ENCODE peak calls at places on chromosomes 2 and 18, in seven cellular contexts. R, L, N, Z, V, Q and X are unnamed samples.

GRCh38 chr2:147045113-147045512 is 799.7 kb upstream of the ACVR2A start:
- DNase-seq in R (peak; percentile 81), L (peak; percentile 54), N (peak; percentile 20), Z (peak; percentile 79), V (peak; percentile 12), Q (peak; percentile 83), X (peak; percentile 49)

GRCh38 chr18:26965206-26965605 is 99.7 kb upstream of the AQP4 start:
- DNase-seq in R (no peak), L (no peak), N (no peak), Z (no peak), V (no peak), Q (no peak), X (no peak)

GRCh38 chr2:9668686-9669338 is 38.0 kb upstream of the YWHAQ start:
- DNase-seq in R (no peak), L (peak; percentile 36), N (no peak), Z (no peak), V (no peak), Q (no peak), X (no peak)

GRCh38 chr2:188678921-188679320 is 295.3 kb upstream of the COL3A1 start:
- DNase-seq in R (no peak), L (peak; percentile 84), N (no peak), Z (peak; percentile 6), V (no peak), Q (no peak), X (no peak)

GRCh38 chr2:191439481-191439880 is 194.3 kb downstream of the MYO1B start:
- DNase-seq in R (no peak), L (no peak), N (no peak), Z (no peak), V (no peak), Q (no peak), X (no peak)

GRCh38 chr18:77201508-77201907 is 48.1 kb upstream of the GALR1 start:
- DNase-seq in R (no peak), L (peak; percentile 55), N (no peak), Z (peak; percentile 66), V (no peak), Q (no peak), X (no peak)

GRCh38 chr2:167924556-167924955 is 322.8 kb downstream of the STK39 start:
- DNase-seq in R (no peak), L (no peak), N (no peak), Z (peak; percentile 9), V (no peak), Q (no peak), X (no peak)

GRCh38 chr2:232574674-232575403 is 24.4 kb downstream of the EIF4E2 start:
- DNase-seq in R (no peak), L (peak; percentile 62), N (no peak), Z (peak; percentile 29), V (no peak), Q (no peak), X (no peak)

GRCh38 chr18:13425357-13426095 is 207.0 kb downstream of the LDLRAD4 start:
- DNase-seq in R (no peak), L (no peak), N (no peak), Z (peak; percentile 37), V (no peak), Q (no peak), X (no peak)

GRCh38 chr2:98615481-98615880 is 7.1 kb downstream of the UNC50 start:
- DNase-seq in R (no peak), L (peak; percentile 18), N (no peak), Z (no peak), V (no peak), Q (peak; percentile 44), X (no peak)

GRCh38 chr2:236121546-236121945 is 46.6 kb downstream of the GBX2 start:
- DNase-seq in R (no peak), L (peak; percentile 29), N (no peak), Z (peak; percentile 20), V (no peak), Q (no peak), X (no peak)

GRCh38 chr2:165238295-165238694 is 919 bp upstream of the SCN2A start:
- DNase-seq in R (peak; percentile 60), L (peak; percentile 53), N (peak; percentile 23), Z (peak; percentile 37), V (no peak), Q (peak; percentile 63), X (peak; percentile 30)

GRCh38 chr2:139643139-139643538 is 862.9 kb upstream of the NXPH2 start:
- DNase-seq in R (no peak), L (no peak), N (no peak), Z (no peak), V (no peak), Q (no peak), X (no peak)

GRCh38 chr2:222423632-222424280 is 587 bp upstream of the SGPP2 start:
- DNase-seq in R (no peak), L (no peak), N (no peak), Z (no peak), V (no peak), Q (peak; percentile 41), X (peak; percentile 45)
- TF ChIP-seq EZH2phosphoT487 in R (peak; percentile 60), L (no peak), N (no peak), Z (no peak), V (no peak), Q (no peak), X (no peak)

DNA sequence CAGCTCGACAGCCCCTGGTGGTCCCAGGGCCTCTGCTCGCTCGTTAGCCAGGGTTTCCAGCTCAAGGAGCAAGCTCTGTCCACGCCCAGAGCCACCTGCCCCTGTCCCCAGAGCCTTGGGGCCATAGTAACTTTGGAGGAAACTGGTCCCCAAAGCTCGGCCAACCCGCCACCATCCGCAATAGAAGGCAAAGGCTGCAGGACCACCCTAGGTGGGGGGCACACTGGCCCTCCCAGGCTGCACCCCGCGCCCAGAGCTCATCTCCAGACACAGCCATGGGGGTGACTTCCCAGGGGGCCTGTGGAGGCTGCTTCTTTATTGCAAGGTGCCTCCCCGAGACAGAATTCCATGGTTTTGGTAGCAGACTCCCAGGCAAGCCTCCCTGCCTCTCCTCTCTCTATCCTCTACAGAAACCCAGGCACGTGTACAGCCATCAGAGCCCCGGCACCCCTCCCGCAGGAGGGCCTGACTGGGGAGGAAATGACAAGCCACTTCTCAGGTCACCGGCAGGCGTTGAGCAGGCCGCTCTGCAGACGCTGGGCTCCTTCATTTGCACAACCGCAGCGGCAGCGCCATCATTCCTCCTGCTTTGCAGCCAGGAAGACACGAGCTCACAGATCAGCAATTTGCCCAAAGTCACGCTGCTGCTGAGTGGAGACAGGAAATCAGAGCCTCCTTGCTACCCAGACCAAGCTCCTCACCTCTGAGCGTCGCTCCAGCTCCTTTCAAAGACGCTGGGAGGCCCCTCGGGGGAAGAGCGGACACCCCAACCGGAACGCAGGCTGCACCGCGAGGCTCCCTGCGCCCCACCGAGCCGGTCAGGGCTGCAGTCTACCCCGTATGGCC is 80.2 kb downstream of the NDUFA10 start:
- DNase-seq in R (no peak), L (no peak), N (no peak), Z (no peak), V (no peak), Q (no peak), X (no peak)
- H3K4me2 ChIP-seq in R (no peak overlapping the region), L (no peak overlapping the region), N (no peak overlapping the region), Z (no peak overlapping the region), V (no peak overlapping the region), Q (no peak overlapping the region), X (no peak overlapping the region)

GRCh38 chr2:71303849-71304248 is 27.7 kb upstream of the ZNF638 start:
- DNase-seq in R (no peak), L (no peak), N (no peak), Z (no peak), V (no peak), Q (no peak), X (no peak)

GRCh38 chr2:71306762-71307161 is 24.8 kb upstream of the ZNF638 start:
- DNase-seq in R (no peak), L (peak; percentile 88), N (no peak), Z (peak; percentile 20), V (no peak), Q (peak; percentile 44), X (no peak)
- TF ChIP-seq EZH2phosphoT487 in R (no peak), L (no peak), N (no peak), Z (no peak), V (no peak), Q (no peak), X (no peak)

DNA sequence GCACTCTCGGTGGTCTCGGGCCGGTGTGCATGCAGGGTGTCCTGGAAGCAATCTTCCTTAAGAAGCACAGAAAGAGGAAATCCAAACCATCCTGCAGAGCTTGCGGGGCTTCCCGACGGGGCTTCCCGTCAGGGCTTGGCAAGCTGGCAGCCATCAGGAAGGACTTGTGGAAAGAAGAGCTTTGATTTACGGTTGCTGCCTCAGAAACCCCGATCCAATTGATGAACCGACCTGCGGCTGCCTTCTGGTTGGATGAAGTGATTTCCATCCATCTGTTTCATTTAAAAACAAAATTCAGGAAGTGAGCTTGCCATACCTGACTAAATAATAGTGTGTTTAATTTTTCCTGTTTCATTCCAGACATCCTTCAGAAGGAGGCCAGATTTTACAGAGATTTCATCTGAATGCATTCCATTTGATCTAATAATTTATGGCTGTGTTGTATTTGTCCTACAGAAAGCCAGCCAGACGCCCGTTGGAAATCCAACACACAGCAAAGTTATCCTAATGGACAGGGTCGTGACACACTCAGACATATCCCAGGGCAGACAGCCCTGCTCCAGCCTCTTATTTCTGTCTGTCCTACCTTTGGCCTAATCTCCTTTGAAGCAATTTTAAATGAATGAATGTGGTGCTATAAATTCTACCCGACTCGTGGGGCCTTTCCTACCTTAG is 141.3 kb downstream of the SEPTIN10 start:
- DNase-seq in R (no peak), L (no peak), N (no peak), Z (no peak), V (peak; percentile 68), Q (no peak), X (no peak)
- H3K4me2 ChIP-seq in R (no peak overlapping the region), L (no peak overlapping the region), N (no peak overlapping the region), Z (no peak overlapping the region), V (peak overlapping the region; percentile 49), Q (no peak overlapping the region), X (no peak overlapping the region)

GRCh38 chr2:193141-193552 is 70.7 kb downstream of the SH3YL1 start:
- DNase-seq in R (no peak), L (peak; percentile 70), N (no peak), Z (no peak), V (no peak), Q (no peak), X (no peak)
- TF ChIP-seq EZH2phosphoT487 in R (no peak), L (no peak), N (no peak), Z (no peak), V (no peak), Q (no peak), X (no peak)